ENCODE peak calls at places on chromosomes 3 and 15, in four cellular contexts. J is A549, K is WTC11, L is K562. D is an unnamed sample.

GRCh38 chr3:164351126-164351525 is 727.2 kb downstream of the SI start:
- DNase-seq in J (no peak), K (no peak), L (no peak), D (no peak)

GRCh38 chr3:120742198-120743080 is at the start of the genes GTF2E1 and RABL3:
- DNase-seq in J (peak; percentile 99), K (peak; percentile 98), L (peak; percentile 96), D (peak; percentile 99)

GRCh38 chr3:43632269-43632733 is 10.5 kb upstream of the ANO10 start:
- DNase-seq in J (no peak), K (no peak), L (peak; percentile 67), D (no peak)

GRCh38 chr15:48298914-48299313 is 32.3 kb upstream of the DUT start:
- DNase-seq in J (no peak), K (no peak), L (no peak), D (no peak)

GRCh38 chr3:94529821-94530220 is 467.0 kb downstream of the NSUN3 start:
- DNase-seq in J (no peak), K (no peak), L (no peak), D (no peak)

GRCh38 chr15:36501063-36501678 is 78.3 kb upstream of the CDIN1 start:
- DNase-seq in J (peak; percentile 13), K (peak; percentile 14), L (peak; percentile 40), D (peak; percentile 74)

GRCh38 chr3:156693166-156693565 is 18.8 kb downstream of the TIPARP start:
- DNase-seq in J (no peak), K (no peak), L (no peak), D (no peak)

GRCh38 chr15:41564286-41564959 is 5.4 kb downstream of the TYRO3 start:
- DNase-seq in J (no peak), K (peak; percentile 75), L (peak; percentile 78), D (peak; percentile 78)

GRCh38 chr3:127706312-127706711 is 33.6 kb downstream of the ABTB1 start:
- DNase-seq in J (no peak), K (no peak), L (no peak), D (no peak)

GRCh38 chr3:52092291-52092660 is 35.9 kb upstream of the DUSP7 start:
- DNase-seq in J (no peak), K (no peak), L (no peak), D (no peak)

DNA sequence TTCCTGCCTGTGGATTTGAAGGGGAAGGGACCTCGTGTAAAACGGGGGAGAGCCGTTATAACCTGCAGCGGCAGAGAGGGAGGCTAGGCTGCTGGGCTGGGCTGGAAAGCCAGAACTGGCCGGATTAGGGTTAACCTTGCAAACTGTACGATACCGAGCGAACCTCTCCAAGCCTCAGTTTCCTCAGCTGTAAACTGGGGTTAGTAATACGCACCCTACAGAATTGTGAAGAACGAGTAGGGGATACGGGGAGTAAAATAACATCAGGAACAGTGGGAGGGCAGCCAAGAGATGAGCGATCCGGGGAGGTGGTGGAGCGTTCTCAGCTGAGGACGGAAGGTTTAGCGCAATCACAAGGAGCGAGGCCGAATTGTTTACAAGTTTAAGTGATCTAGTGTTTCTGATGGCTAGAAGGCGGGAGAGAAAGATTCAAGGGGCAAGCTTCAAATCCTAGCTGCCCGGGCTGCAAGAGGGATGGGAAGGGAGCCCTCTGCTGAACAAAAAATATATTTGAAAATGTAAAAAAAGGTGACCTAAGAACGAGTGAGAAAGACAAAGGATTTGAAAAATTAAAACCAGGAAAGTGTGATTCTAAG is 768 bp upstream of the SEMA5B start:
- DNase-seq in J (peak; percentile 74), K (peak; percentile 29), L (peak; percentile 50), D (peak; percentile 13)
- TF ChIP-seq NR3C1 in J (no peak), K (no peak), L (no peak), D (no peak)

GRCh38 chr15:94584833-94585244 is 353.5 kb downstream of the MCTP2 start:
- DNase-seq in J (no peak), K (no peak), L (peak; percentile 7), D (no peak)
- TF ChIP-seq NR3C1 in J (no peak), K (no peak), L (no peak), D (no peak)

GRCh38 chr3:103218146-103218545 is 783.3 kb downstream of the ZPLD1 start:
- DNase-seq in J (no peak), K (no peak), L (no peak), D (no peak)
- TF ChIP-seq NR3C1 in J (no peak), K (no peak), L (no peak), D (no peak)

GRCh38 chr3:9951962-9952805 is at the start of gene PRRT3:
- DNase-seq in J (no peak), K (peak; percentile 76), L (peak; percentile 76), D (no peak)
- TF ChIP-seq NR3C1 in J (no peak), K (no peak), L (no peak), D (no peak)

DNA sequence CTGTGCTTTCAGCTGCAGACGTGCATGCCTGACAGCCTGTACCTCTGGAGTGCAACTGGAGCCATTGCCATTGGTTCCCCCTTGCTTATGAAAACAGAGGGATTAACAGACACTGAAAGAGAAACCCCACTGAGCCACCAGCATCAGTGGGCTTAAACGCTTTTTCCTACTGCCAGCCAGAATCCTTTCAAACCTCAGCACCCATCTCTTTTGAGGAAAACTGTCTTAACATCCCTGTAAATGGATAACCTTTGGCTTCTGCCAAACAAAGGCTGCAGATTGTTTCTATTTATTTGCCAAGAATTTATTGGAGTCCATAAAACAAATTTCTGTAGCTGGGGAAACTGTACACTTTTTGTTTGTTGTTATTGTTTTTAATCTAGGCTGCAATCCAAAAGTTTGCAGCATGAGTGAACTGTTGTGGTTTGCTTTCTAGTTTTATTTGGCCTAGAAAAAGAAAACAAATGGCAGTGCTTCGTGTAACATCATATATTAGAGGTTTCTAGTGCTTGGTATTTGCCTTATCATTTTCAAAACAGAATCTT is 369.2 kb upstream of the IL12A start:
- DNase-seq in J (no peak), K (no peak), L (no peak), D (no peak)
- TF ChIP-seq NR3C1 in J (no peak), K (no peak), L (no peak), D (no peak)

DNA sequence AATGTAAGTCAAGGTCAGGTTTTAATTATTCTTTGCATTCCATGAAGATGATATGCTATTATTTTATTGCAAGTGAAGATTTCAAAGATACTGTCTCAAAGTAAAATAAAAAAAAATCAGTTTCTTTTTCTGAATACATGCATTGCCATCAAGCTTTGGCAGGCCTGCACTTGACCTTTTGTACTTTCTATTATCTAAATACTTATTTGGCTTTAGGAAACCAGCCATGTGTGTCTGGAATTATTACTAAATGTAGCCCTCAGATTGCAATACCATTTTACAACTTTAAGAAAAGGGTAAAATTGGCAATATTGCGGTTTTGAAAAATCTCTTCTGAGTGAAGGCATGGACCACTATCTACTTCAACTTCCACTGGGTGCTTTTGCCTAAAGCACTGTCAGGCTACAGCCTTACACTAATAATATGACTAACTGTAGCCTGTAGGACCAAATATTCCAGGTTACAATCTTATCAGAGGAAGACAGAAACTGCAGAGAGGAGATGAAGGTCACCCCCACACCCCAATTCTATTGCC is 349.4 kb upstream of the DCBLD2 start:
- DNase-seq in J (no peak), K (no peak), L (no peak), D (no peak)
- TF ChIP-seq NR3C1 in J (no peak), K (no peak), L (no peak), D (no peak)